ENCODE peak calls at places on chromosomes 11 and 22, in nine cellular contexts. One of them, this sample, is unnamed.

GRCh38 chr11:76808996-76809395 is 25.8 kb downstream of the TSKU start:
- DNase-seq in GM12878: no peak
- DNase-seq in GM12891: no peak
- DNase-seq in uterus: no peak
- DNase-seq in HCT116: no peak
- DNase-seq in prostate gland: no peak
- DNase-seq in ovary: no peak
- DNase-seq in sigmoid colon: no peak
- DNase-seq in NB4: no peak
- DNase-seq in this sample: no peak

GRCh38 chr22:44455151-44455962 is 42.7 kb downstream of the RTL6 start:
- DNase-seq in GM12891: no peak
- DNase-seq in GM12878: no peak
- DNase-seq in HCT116: no peak
- DNase-seq in NB4: no peak
- DNase-seq in prostate gland: no peak
- DNase-seq in ovary: no peak
- DNase-seq in sigmoid colon: no peak
- DNase-seq in uterus: no peak
- DNase-seq in this sample: no peak

GRCh38 chr22:22745225-22746060 is 101.0 kb downstream of the GGTLC2 start:
- DNase-seq in GM12891: no peak
- DNase-seq in HCT116: no peak
- DNase-seq in NB4: peak; percentile 45
- DNase-seq in ovary: no peak
- DNase-seq in GM12878: no peak
- DNase-seq in uterus: no peak
- DNase-seq in sigmoid colon: no peak
- DNase-seq in prostate gland: peak; percentile 14
- DNase-seq in this sample: peak; percentile 8

GRCh38 chr11:27991731-27992130 is 116.2 kb downstream of the KIF18A start:
- DNase-seq in HCT116: no peak
- DNase-seq in ovary: no peak
- DNase-seq in NB4: no peak
- DNase-seq in sigmoid colon: no peak
- DNase-seq in prostate gland: no peak
- DNase-seq in uterus: no peak
- DNase-seq in GM12891: no peak
- DNase-seq in GM12878: no peak
- DNase-seq in this sample: no peak

GRCh38 chr11:69012092-69013008 is 696 bp downstream of the MRGPRF start:
- DNase-seq in sigmoid colon: peak; percentile 87
- DNase-seq in prostate gland: no peak
- DNase-seq in GM12891: no peak
- DNase-seq in GM12878: no peak
- DNase-seq in uterus: peak; percentile 60
- DNase-seq in NB4: peak; percentile 94
- DNase-seq in HCT116: no peak
- DNase-seq in ovary: peak; percentile 71
- DNase-seq in this sample: no peak

GRCh38 chr11:68798221-68798813 is 43.4 kb downstream of the CPT1A start:
- DNase-seq in uterus: no peak
- DNase-seq in prostate gland: no peak
- DNase-seq in GM12878: no peak
- DNase-seq in sigmoid colon: no peak
- DNase-seq in HCT116: no peak
- DNase-seq in NB4: peak; percentile 55
- DNase-seq in GM12891: no peak
- DNase-seq in ovary: peak; percentile 54
- DNase-seq in this sample: no peak

GRCh38 chr11:9974375-9974774 is 310.5 kb downstream of the SWAP70 start:
- DNase-seq in GM12891: no peak
- DNase-seq in HCT116: no peak
- DNase-seq in sigmoid colon: no peak
- DNase-seq in prostate gland: no peak
- DNase-seq in ovary: no peak
- DNase-seq in NB4: no peak
- DNase-seq in GM12878: no peak
- DNase-seq in uterus: no peak
- DNase-seq in this sample: no peak

GRCh38 chr11:130631119-130631518 is 182.7 kb downstream of the ADAMTS15 start:
- DNase-seq in uterus: no peak
- DNase-seq in NB4: peak; percentile 79
- DNase-seq in GM12878: no peak
- DNase-seq in sigmoid colon: no peak
- DNase-seq in GM12891: no peak
- DNase-seq in ovary: no peak
- DNase-seq in prostate gland: no peak
- DNase-seq in HCT116: peak; percentile 52
- DNase-seq in this sample: peak; percentile 47

GRCh38 chr22:24184057-24184798 is 2.9 kb downstream of the SUSD2 start:
- DNase-seq in HCT116: no peak
- DNase-seq in GM12878: no peak
- DNase-seq in ovary: no peak
- DNase-seq in GM12891: no peak
- DNase-seq in sigmoid colon: peak; percentile 56
- DNase-seq in prostate gland: no peak
- DNase-seq in uterus: no peak
- DNase-seq in NB4: no peak
- DNase-seq in this sample: no peak

GRCh38 chr11:127656266-127656879 is 655.8 kb upstream of the KIRREL3 start:
- DNase-seq in sigmoid colon: no peak
- DNase-seq in ovary: no peak
- DNase-seq in prostate gland: no peak
- DNase-seq in NB4: no peak
- DNase-seq in uterus: no peak
- DNase-seq in GM12891: no peak
- DNase-seq in HCT116: no peak
- DNase-seq in GM12878: no peak
- DNase-seq in this sample: no peak

GRCh38 chr22:19762315-19763140 is 1.9 kb downstream of the TBX1 start:
- DNase-seq in NB4: peak; percentile 61
- DNase-seq in ovary: no peak
- DNase-seq in GM12891: no peak
- DNase-seq in HCT116: no peak
- DNase-seq in uterus: no peak
- DNase-seq in prostate gland: no peak
- DNase-seq in sigmoid colon: no peak
- DNase-seq in GM12878: no peak
- DNase-seq in this sample: no peak

GRCh38 chr11:129960216-129961214 is 42.1 kb downstream of the PRDM10 start:
- DNase-seq in NB4: peak; percentile 47
- DNase-seq in GM12891: no peak
- DNase-seq in uterus: no peak
- DNase-seq in prostate gland: no peak
- DNase-seq in GM12878: peak; percentile 34
- DNase-seq in HCT116: peak; percentile 56
- DNase-seq in ovary: no peak
- DNase-seq in sigmoid colon: no peak
- DNase-seq in this sample: peak; percentile 30

DNA sequence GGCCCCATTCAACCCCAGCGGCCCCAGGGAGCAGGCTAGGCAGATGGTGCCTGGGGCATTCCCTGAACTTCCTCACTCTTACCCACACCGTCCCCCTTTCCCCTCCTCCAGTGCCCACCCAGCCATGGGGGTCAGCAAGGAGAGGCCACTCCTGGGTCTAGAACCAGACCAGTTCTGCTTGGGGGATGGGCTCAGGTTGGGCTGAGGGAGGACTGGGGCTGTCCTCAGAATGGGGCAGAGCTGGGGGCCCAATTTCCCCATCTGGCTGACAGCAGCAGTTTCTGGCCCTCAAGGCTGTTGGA is 12.4 kb downstream of the SCYL1 start:
- DNase-seq in HCT116: no peak
- DNase-seq in prostate gland: no peak
- DNase-seq in NB4: no peak
- DNase-seq in GM12891: no peak
- DNase-seq in uterus: no peak
- DNase-seq in GM12878: no peak
- DNase-seq in ovary: no peak
- DNase-seq in sigmoid colon: no peak
- DNase-seq in this sample: no peak
- TF ChIP-seq POLR2A in HCT116: no peak
- TF ChIP-seq POLR2A in prostate gland: no peak
- TF ChIP-seq POLR2A in NB4: no peak
- TF ChIP-seq POLR2A in GM12891: no peak
- TF ChIP-seq POLR2A in uterus: no peak
- TF ChIP-seq POLR2A in GM12878: peak; percentile 30
- TF ChIP-seq POLR2A in ovary: no peak
- TF ChIP-seq POLR2A in sigmoid colon: no peak
- TF ChIP-seq POLR2A in this sample: no peak

GRCh38 chr22:46269564-46269963 is 1.8 kb downstream of the TTC38 start:
- DNase-seq in GM12878: no peak
- DNase-seq in uterus: no peak
- DNase-seq in NB4: no peak
- DNase-seq in prostate gland: no peak
- DNase-seq in GM12891: no peak
- DNase-seq in ovary: peak; percentile 20
- DNase-seq in sigmoid colon: no peak
- DNase-seq in HCT116: no peak
- DNase-seq in this sample: no peak

GRCh38 chr22:46272196-46272595 is 4.4 kb downstream of the TTC38 start:
- DNase-seq in GM12878: no peak
- DNase-seq in uterus: no peak
- DNase-seq in NB4: no peak
- DNase-seq in ovary: peak; percentile 18
- DNase-seq in sigmoid colon: no peak
- DNase-seq in prostate gland: no peak
- DNase-seq in HCT116: no peak
- DNase-seq in GM12891: no peak
- DNase-seq in this sample: no peak

GRCh38 chr22:46262449-46263207 is 515 bp downstream of the PKDREJ start:
- DNase-seq in ovary: peak; percentile 79
- DNase-seq in prostate gland: no peak
- DNase-seq in GM12891: no peak
- DNase-seq in uterus: peak; percentile 48
- DNase-seq in GM12878: no peak
- DNase-seq in HCT116: no peak
- DNase-seq in sigmoid colon: peak; percentile 86
- DNase-seq in NB4: no peak
- DNase-seq in this sample: no peak

GRCh38 chr22:46263208-46263575 is at the start of gene PKDREJ:
- DNase-seq in GM12878: no peak
- DNase-seq in GM12891: no peak
- DNase-seq in prostate gland: no peak
- DNase-seq in sigmoid colon: no peak
- DNase-seq in uterus: no peak
- DNase-seq in NB4: no peak
- DNase-seq in ovary: peak; percentile 45
- DNase-seq in HCT116: no peak
- DNase-seq in this sample: no peak

DNA sequence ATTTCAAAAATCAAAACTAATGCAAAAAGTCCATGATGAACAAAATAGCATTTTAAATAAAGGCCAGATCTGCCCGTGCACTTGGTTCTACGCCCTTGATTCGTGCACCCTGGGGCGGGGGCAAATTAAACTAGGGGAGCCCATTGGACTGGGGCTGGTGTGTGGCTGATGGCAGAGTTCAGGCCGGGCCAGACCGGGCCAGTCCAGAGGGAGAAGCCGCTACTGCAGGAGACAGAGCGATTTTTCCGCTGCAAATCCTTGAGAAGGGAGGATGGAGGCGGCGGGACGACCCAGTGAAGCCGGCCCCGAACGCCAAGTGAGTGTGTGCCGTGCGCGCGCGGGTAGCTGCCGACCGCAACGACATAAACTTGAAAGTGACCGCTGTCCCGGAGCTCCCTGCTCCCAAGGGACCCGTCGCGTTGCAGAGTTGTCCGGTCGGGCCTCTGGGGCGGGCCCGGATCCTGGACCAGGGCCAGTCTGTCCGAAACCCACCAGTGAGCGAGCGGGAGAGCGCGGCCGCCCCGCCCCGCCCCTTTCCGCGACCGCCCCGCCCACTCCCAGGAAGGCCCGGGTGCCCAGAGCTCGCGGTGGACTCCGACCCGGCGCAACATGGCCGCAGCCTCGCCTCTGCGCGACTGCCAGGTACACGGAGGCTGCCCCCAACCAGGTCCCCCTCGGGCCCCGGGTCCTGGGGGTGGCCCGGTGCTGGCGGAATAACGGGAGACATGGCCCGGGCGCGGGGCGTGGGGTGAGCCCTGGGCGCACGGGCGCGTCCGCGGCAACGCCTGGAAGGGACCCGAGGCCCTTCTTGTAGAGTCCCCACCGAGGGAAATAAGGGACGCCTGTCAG is at the start of gene TTC38:
- DNase-seq in uterus: peak; percentile 90
- DNase-seq in GM12891: peak; percentile 90
- DNase-seq in GM12878: no peak
- DNase-seq in NB4: peak; percentile 87
- DNase-seq in sigmoid colon: peak; percentile 96
- DNase-seq in ovary: peak; percentile 93
- DNase-seq in prostate gland: peak; percentile 92
- DNase-seq in HCT116: peak; percentile 75
- DNase-seq in this sample: peak; percentile 90
- TF ChIP-seq POLR2A in uterus: peak; percentile 50
- TF ChIP-seq POLR2A in GM12891: no peak
- TF ChIP-seq POLR2A in GM12878: peak; percentile 84
- TF ChIP-seq POLR2A in NB4: peak; percentile 56
- TF ChIP-seq POLR2A in sigmoid colon: peak; percentile 52
- TF ChIP-seq POLR2A in ovary: peak; percentile 49
- TF ChIP-seq POLR2A in prostate gland: peak; percentile 67
- TF ChIP-seq POLR2A in HCT116: peak; percentile 80
- TF ChIP-seq POLR2A in this sample: peak; percentile 58

GRCh38 chr11:84720706-84721402 is 906.3 kb downstream of the DLG2 start:
- DNase-seq in ovary: peak; percentile 45
- DNase-seq in sigmoid colon: peak; percentile 64
- DNase-seq in prostate gland: no peak
- DNase-seq in NB4: peak; percentile 7
- DNase-seq in GM12878: no peak
- DNase-seq in uterus: peak; percentile 19
- DNase-seq in HCT116: no peak
- DNase-seq in GM12891: no peak
- DNase-seq in this sample: no peak
- TF ChIP-seq POLR2A in ovary: no peak
- TF ChIP-seq POLR2A in sigmoid colon: no peak
- TF ChIP-seq POLR2A in prostate gland: no peak
- TF ChIP-seq POLR2A in NB4: no peak
- TF ChIP-seq POLR2A in GM12878: no peak
- TF ChIP-seq POLR2A in uterus: no peak
- TF ChIP-seq POLR2A in HCT116: no peak
- TF ChIP-seq POLR2A in GM12891: no peak
- TF ChIP-seq POLR2A in this sample: no peak

DNA sequence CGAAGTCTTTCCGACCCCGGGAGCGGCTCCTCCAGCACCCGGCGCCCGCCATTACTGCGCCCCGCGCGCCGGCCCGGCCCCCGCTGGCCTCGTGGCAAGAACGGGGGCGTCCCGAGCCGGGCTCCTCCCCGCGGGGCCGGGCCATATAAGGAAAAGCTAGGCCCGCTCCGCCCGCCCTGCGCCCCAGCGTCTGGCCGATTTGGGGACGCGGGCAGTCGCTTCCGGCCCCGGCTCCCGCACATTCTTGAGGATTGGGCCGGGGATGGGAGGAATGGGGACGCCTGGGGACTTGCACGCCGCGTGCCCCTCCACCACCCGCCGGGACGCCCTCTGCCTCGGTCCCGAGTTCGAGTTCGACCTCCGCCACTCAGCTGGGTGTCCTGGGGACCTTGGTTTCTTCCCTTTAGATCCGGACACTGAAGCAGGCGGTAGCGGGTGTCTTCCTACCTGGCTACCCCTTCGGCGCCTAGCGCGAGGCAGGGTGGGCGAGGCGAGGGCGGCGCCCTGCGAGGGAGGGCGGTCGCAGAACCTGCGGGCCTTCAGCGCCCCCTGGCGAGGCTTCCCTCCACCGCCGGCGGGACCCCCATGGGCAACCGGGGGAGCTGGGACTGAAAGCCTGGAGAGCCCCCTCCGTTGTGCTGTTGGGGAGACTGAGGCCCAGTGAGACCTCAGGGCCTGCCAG is 3.8 kb downstream of the SMTN start:
- DNase-seq in GM12891: peak; percentile 95
- DNase-seq in NB4: peak; percentile 92
- DNase-seq in HCT116: no peak
- DNase-seq in ovary: peak; percentile 91
- DNase-seq in prostate gland: peak; percentile 86
- DNase-seq in GM12878: peak; percentile 43
- DNase-seq in sigmoid colon: peak; percentile 96
- DNase-seq in uterus: peak; percentile 89
- DNase-seq in this sample: no peak
- TF ChIP-seq POLR2A in GM12891: peak; percentile 74
- TF ChIP-seq POLR2A in NB4: peak; percentile 47
- TF ChIP-seq POLR2A in HCT116: peak; percentile 60
- TF ChIP-seq POLR2A in ovary: peak; percentile 54
- TF ChIP-seq POLR2A in prostate gland: peak; percentile 87
- TF ChIP-seq POLR2A in GM12878: peak; percentile 93
- TF ChIP-seq POLR2A in sigmoid colon: peak; percentile 40
- TF ChIP-seq POLR2A in uterus: peak; percentile 81
- TF ChIP-seq POLR2A in this sample: no peak

This sample was measured in H54.